ENCODE peak calls at places on chromosomes 2 and 18, in five cellular contexts. G is Calu3; R is neural crest cell; C is A549; M is activated gamma-delta T cell treated with anti-CD3 and anti-CD28 coated beads, Interleukin-2, amount 50 U/mL, for 16 hours. Z is an unnamed sample.

GRCh38 chr2:38301340-38301968 is 75.6 kb downstream of the ATL2 start:
- DNase-seq in G (no peak), R (no peak), C (no peak), M (no peak), Z (peak)

GRCh38 chr2:23621616-23622015 is 236.6 kb downstream of the KLHL29 start:
- DNase-seq in G (no peak), R (no peak), C (no peak), M (no peak), Z (no peak)

GRCh38 chr2:72153026-72153791 is 5.5 kb upstream of the CYP26B1 start:
- DNase-seq in G (no peak), R (no peak), C (no peak), M (no peak), Z (no peak)

GRCh38 chr2:174836345-174836999 is 72.2 kb upstream of the CHRNA1 start:
- DNase-seq in G (no peak), R (no peak), C (peak), M (no peak), Z (no peak)

GRCh38 chr18:65749881-65750280 is 931 bp upstream of the CDH7 start:
- DNase-seq in G (no peak), R (no peak), C (no peak), M (no peak), Z (no peak)

GRCh38 chr2:46855805-46856204 is 59.8 kb downstream of the MCFD2 start:
- DNase-seq in G (no peak), R (no peak), C (peak), M (no peak), Z (no peak)

GRCh38 chr18:58586269-58586668 is 42.6 kb downstream of the ALPK2 start:
- DNase-seq in G (no peak), R (no peak), C (no peak), M (no peak), Z (no peak)

GRCh38 chr2:149817206-149817605 is 229.6 kb upstream of the MMADHC start:
- DNase-seq in G (no peak), R (no peak), C (no peak), M (no peak), Z (no peak)

GRCh38 chr18:34514238-34514637 is 195.9 kb upstream of the DTNA start:
- DNase-seq in G (no peak), R (no peak), C (no peak), M (no peak), Z (no peak)

GRCh38 chr18:25503567-25504081 is 151.7 kb upstream of the ZNF521 start:
- DNase-seq in G (no peak), R (peak), C (peak), M (no peak), Z (no peak)

Z was measured in activated naive CD4-positive, alpha-beta T cell treated with anti-CD3 and anti-CD28 coated beads for 36 hours.